ENCODE peak calls at places on chromosomes 4 and X, in four cellular contexts. N is AG08395, J is choroid plexus epithelial cell, U is GM20000. P is an unnamed sample.
A peak's percentile ranks its signal among the peaks of the same experiment; 100 is the strongest.

GRCh38 chrX:98962996-98963395 is 1447.1 kb downstream of the PCDH19 start:
- DNase-seq in N (no peak), J (no peak), U (no peak), P (no peak)

GRCh38 chr4:152594981-152595916 is 59.4 kb upstream of the FBXW7 start:
- DNase-seq in N (no peak), J (peak; percentile 31), U (peak; percentile 32), P (peak; percentile 43)

GRCh38 chr4:42519803-42520417 is 122.6 kb downstream of the SHISA3 start:
- DNase-seq in N (peak; percentile 58), J (peak; percentile 68), U (peak; percentile 24), P (peak; percentile 14)

GRCh38 chr4:54014761-54015160 is 49.6 kb downstream of the CHIC2 start:
- DNase-seq in N (no peak), J (no peak), U (no peak), P (no peak)

GRCh38 chr4:7392438-7393374 is 42.0 kb downstream of the PSAPL1 start:
- DNase-seq in N (peak; percentile 54), J (peak; percentile 49), U (no peak), P (no peak)

GRCh38 chr4:8769645-8770517 is 101.8 kb downstream of the HMX1 start:
- DNase-seq in N (no peak), J (no peak), U (no peak), P (no peak)

GRCh38 chrX:17519349-17519748 is 144.3 kb downstream of the NHS start:
- DNase-seq in N (peak; percentile 46), J (no peak), U (no peak), P (no peak)

GRCh38 chrX:81121513-81122363 is 80.0 kb downstream of the HMGN5 start:
- DNase-seq in N (peak; percentile 91), J (peak; percentile 95), U (peak; percentile 80), P (peak; percentile 0)

GRCh38 chr4:162586266-162586665 is 422.5 kb upstream of the FSTL5 start:
- DNase-seq in N (no peak), J (no peak), U (no peak), P (no peak)

GRCh38 chrX:109294097-109294815 is 187.6 kb downstream of the GUCY2F start:
- DNase-seq in N (no peak), J (peak; percentile 51), U (no peak), P (no peak)

GRCh38 chr4:113146876-113147358 is 97.5 kb downstream of the ANK2 start:
- DNase-seq in N (peak; percentile 13), J (peak; percentile 28), U (peak; percentile 31), P (no peak)

GRCh38 chrX:107154787-107155620 is 36.4 kb upstream of the RBM41 start:
- DNase-seq in N (no peak), J (peak; percentile 51), U (no peak), P (peak; percentile 2)

GRCh38 chr4:36551697-36552214 is 270.3 kb downstream of the DTHD1 start:
- DNase-seq in N (no peak), J (no peak), U (no peak), P (no peak)

GRCh38 chrX:69074726-69075125 is 90.5 kb downstream of the PJA1 start:
- DNase-seq in N (no peak), J (no peak), U (no peak), P (peak; percentile 4)

GRCh38 chr4:88746186-88746585 is 48.6 kb upstream of the NAP1L5 start:
- DNase-seq in N (no peak), J (no peak), U (no peak), P (no peak)

GRCh38 chrX:70901465-70901864 is 7.0 kb downstream of the TEX11 start:
- DNase-seq in N (no peak), J (no peak), U (no peak), P (no peak)

GRCh38 chr4:150668824-150669223 is 86.9 kb downstream of the MAB21L2 start:
- DNase-seq in N (no peak), J (peak; percentile 4), U (no peak), P (no peak)